ENCODE peak calls at places on chromosomes 4 and X, in five cellular contexts. One of them, this sample, is unnamed.

GRCh38 chr4:2247128-2248043 is 5.5 kb upstream of the HAUS3 start:
- DNase-seq in endodermal cell: peak
- DNase-seq in hepatocyte: peak
- DNase-seq in AG04450: no peak
- DNase-seq in astrocyte of the cerebellum: no peak
- DNase-seq in this sample: no peak

GRCh38 chrX:13085533-13085932 is 41.1 kb upstream of the FAM9C start:
- DNase-seq in endodermal cell: no peak
- DNase-seq in hepatocyte: no peak
- DNase-seq in AG04450: no peak
- DNase-seq in astrocyte of the cerebellum: no peak
- DNase-seq in this sample: no peak

GRCh38 chrX:118507766-118508165 is 12.2 kb downstream of the DOCK11 start:
- DNase-seq in endodermal cell: no peak
- DNase-seq in hepatocyte: no peak
- DNase-seq in AG04450: no peak
- DNase-seq in astrocyte of the cerebellum: no peak
- DNase-seq in this sample: no peak

GRCh38 chr4:177100307-177100706 is 209.4 kb upstream of the NEIL3 start:
- DNase-seq in endodermal cell: no peak
- DNase-seq in hepatocyte: no peak
- DNase-seq in AG04450: no peak
- DNase-seq in astrocyte of the cerebellum: no peak
- DNase-seq in this sample: no peak

GRCh38 chrX:16002185-16002584 is 121.2 kb upstream of the GRPR start:
- DNase-seq in endodermal cell: no peak
- DNase-seq in hepatocyte: no peak
- DNase-seq in AG04450: no peak
- DNase-seq in astrocyte of the cerebellum: no peak
- DNase-seq in this sample: no peak

GRCh38 chr4:70619288-70619687 is 9.3 kb upstream of the ENAM start:
- DNase-seq in endodermal cell: no peak
- DNase-seq in hepatocyte: no peak
- DNase-seq in AG04450: no peak
- DNase-seq in astrocyte of the cerebellum: no peak
- DNase-seq in this sample: no peak

GRCh38 chrX:147072747-147073146 is 258.2 kb upstream of the CXorf51A start:
- DNase-seq in endodermal cell: no peak
- DNase-seq in hepatocyte: no peak
- DNase-seq in AG04450: no peak
- DNase-seq in astrocyte of the cerebellum: no peak
- DNase-seq in this sample: no peak

GRCh38 chrX:63686878-63687714 is 97.9 kb downstream of the ARHGEF9 start:
- DNase-seq in endodermal cell: peak
- DNase-seq in hepatocyte: peak
- DNase-seq in AG04450: peak
- DNase-seq in astrocyte of the cerebellum: peak
- DNase-seq in this sample: peak

GRCh38 chr4:45550766-45551366 is 573.0 kb downstream of the GABRG1 start:
- DNase-seq in endodermal cell: no peak
- DNase-seq in hepatocyte: no peak
- DNase-seq in AG04450: no peak
- DNase-seq in astrocyte of the cerebellum: no peak
- DNase-seq in this sample: no peak

GRCh38 chrX:124098089-124098488 is 136.6 kb downstream of the STAG2 start:
- DNase-seq in endodermal cell: no peak
- DNase-seq in hepatocyte: peak
- DNase-seq in AG04450: peak
- DNase-seq in astrocyte of the cerebellum: peak
- DNase-seq in this sample: peak

GRCh38 chr4:164648151-164648848 is 105.6 kb upstream of the SMIM31 start:
- DNase-seq in endodermal cell: no peak
- DNase-seq in hepatocyte: no peak
- DNase-seq in AG04450: no peak
- DNase-seq in astrocyte of the cerebellum: peak
- DNase-seq in this sample: no peak

GRCh38 chr4:31539279-31540074 is 819.3 kb downstream of the PCDH7 start:
- DNase-seq in endodermal cell: no peak
- DNase-seq in hepatocyte: no peak
- DNase-seq in AG04450: no peak
- DNase-seq in astrocyte of the cerebellum: peak
- DNase-seq in this sample: no peak

GRCh38 chr4:40395908-40396806 is 61.0 kb downstream of the CHRNA9 start:
- DNase-seq in endodermal cell: peak
- DNase-seq in hepatocyte: peak
- DNase-seq in AG04450: no peak
- DNase-seq in astrocyte of the cerebellum: peak
- DNase-seq in this sample: no peak

GRCh38 chrX:153651540-153652079 is 4.6 kb downstream of the DUSP9 start:
- DNase-seq in endodermal cell: peak
- DNase-seq in hepatocyte: no peak
- DNase-seq in AG04450: no peak
- DNase-seq in astrocyte of the cerebellum: no peak
- DNase-seq in this sample: no peak

GRCh38 chrX:153158319-153158718 is 20.8 kb upstream of the MAGEA1 start:
- DNase-seq in endodermal cell: no peak
- DNase-seq in hepatocyte: no peak
- DNase-seq in AG04450: no peak
- DNase-seq in astrocyte of the cerebellum: no peak
- DNase-seq in this sample: no peak

GRCh38 chrX:16882702-16883486 is 12.7 kb upstream of the RBBP7 start:
- DNase-seq in endodermal cell: peak
- DNase-seq in hepatocyte: peak
- DNase-seq in AG04450: no peak
- DNase-seq in astrocyte of the cerebellum: peak
- DNase-seq in this sample: peak

DNA sequence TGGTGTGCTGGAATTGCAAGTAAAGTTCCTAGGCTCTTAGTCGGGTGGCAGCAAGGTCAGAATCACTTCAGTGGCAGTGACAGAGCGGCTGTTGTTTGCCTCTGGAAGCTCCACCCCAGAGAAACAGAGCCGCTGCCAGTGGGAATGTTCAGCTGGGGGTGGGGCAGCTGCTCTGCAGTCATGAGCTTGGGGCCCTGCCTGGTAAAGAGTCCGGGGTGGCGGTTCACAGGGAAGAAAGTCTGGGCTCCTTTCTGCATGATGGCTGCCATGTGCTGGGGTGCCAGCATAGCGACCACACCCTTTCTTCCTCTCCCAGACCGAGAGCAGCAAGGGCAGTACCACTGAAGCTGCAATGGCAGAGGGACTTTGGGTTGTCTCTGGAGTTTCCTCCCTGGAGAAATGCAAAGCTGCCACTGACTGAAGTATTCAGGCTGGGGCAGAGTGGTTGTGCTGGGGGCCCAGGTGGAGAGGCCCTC is 108.8 kb upstream of the CENPE start:
- DNase-seq in endodermal cell: peak
- DNase-seq in hepatocyte: peak
- DNase-seq in AG04450: no peak
- DNase-seq in astrocyte of the cerebellum: no peak
- DNase-seq in this sample: no peak
- H3K4me3 ChIP-seq in endodermal cell: no peak
- H3K4me3 ChIP-seq in hepatocyte: no peak
- H3K4me3 ChIP-seq in AG04450: no peak
- H3K4me3 ChIP-seq in astrocyte of the cerebellum: no peak
- H3K4me3 ChIP-seq in this sample: no peak

GRCh38 chr4:48033825-48034413 is 17.3 kb downstream of the NIPAL1 start:
- DNase-seq in endodermal cell: peak
- DNase-seq in hepatocyte: peak
- DNase-seq in AG04450: no peak
- DNase-seq in astrocyte of the cerebellum: no peak
- DNase-seq in this sample: no peak
- TF ChIP-seq CTCF in endodermal cell: peak
- TF ChIP-seq CTCF in hepatocyte: peak
- TF ChIP-seq CTCF in AG04450: peak
- TF ChIP-seq CTCF in astrocyte of the cerebellum: peak
- TF ChIP-seq CTCF in this sample: peak

DNA sequence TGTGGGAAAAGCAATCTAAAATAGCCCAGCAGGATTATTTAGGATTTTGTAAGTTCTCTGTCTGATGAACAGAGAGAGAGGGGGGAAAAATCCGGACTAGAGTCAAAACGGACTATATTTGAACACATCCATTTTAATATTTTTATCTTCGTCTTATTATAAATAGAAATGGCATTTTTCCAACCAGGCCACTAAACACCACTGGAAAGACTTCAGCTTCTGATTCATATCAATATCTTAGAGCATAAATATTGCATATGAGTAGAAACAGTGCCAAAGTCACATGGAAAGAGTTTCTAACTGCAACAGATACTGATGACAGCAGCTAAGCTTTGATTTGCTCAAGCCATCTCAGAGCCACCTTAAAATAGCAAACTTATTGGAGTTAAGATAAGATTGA is 479 bp downstream of the PPARGC1A start:
- DNase-seq in endodermal cell: no peak
- DNase-seq in hepatocyte: no peak
- DNase-seq in AG04450: no peak
- DNase-seq in astrocyte of the cerebellum: no peak
- DNase-seq in this sample: no peak
- H3K4me3 ChIP-seq in endodermal cell: peak
- H3K4me3 ChIP-seq in hepatocyte: peak
- H3K4me3 ChIP-seq in AG04450: peak
- H3K4me3 ChIP-seq in astrocyte of the cerebellum: peak
- H3K4me3 ChIP-seq in this sample: peak

GRCh38 chr4:169491211-169491610 is 121.2 kb downstream of the NEK1 start:
- DNase-seq in endodermal cell: no peak
- DNase-seq in hepatocyte: no peak
- DNase-seq in AG04450: no peak
- DNase-seq in astrocyte of the cerebellum: no peak
- DNase-seq in this sample: no peak

GRCh38 chr4:169492436-169493163 is 119.8 kb downstream of the NEK1 start:
- DNase-seq in endodermal cell: peak
- DNase-seq in hepatocyte: peak
- DNase-seq in AG04450: no peak
- DNase-seq in astrocyte of the cerebellum: peak
- DNase-seq in this sample: peak

DNA sequence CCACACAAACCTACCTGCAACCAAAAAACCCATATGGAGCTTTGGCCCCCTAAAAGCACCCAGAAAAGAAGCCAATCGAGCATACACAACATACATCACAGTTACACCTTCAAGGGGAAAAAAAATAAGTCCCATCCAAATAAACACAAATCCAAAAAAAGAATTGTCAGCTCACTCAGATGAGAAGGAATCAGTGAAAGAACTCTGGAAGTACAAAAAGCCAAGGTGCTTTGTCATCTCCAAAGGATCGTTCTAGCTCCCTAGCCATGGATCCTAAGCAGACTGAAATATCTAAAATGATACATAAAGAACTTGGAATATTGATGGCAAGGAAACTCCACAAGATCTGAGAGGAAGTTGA is 119.2 kb downstream of the NEK1 start:
- DNase-seq in endodermal cell: no peak
- DNase-seq in hepatocyte: no peak
- DNase-seq in AG04450: no peak
- DNase-seq in astrocyte of the cerebellum: no peak
- DNase-seq in this sample: no peak
- TF ChIP-seq CTCF in endodermal cell: no peak
- TF ChIP-seq CTCF in hepatocyte: no peak
- TF ChIP-seq CTCF in AG04450: no peak
- TF ChIP-seq CTCF in astrocyte of the cerebellum: no peak
- TF ChIP-seq CTCF in this sample: no peak

DNA sequence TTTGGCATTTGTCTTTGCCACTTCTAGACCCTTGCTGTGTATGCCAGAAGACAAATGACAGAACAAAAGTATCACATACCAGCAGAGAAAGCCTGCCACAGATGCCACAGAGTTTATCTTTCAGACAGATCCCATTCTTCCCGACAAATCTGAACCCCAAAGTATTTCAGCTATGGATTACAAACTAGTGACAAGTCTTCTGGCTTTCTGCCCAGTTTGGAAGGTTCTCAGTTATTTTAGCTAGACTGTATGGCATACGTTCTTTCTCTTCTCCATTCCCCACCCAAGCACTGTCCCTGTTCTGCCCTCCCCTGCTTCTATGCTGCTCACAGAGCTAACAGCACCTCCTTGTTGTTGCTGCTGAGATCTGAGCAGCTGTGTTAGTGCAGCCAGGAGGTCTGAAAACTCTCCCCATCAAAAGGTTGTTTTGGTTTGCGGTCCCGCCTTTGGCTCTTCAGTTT is 236.7 kb downstream of the FRAS1 start:
- DNase-seq in endodermal cell: no peak
- DNase-seq in hepatocyte: no peak
- DNase-seq in AG04450: peak
- DNase-seq in astrocyte of the cerebellum: peak
- DNase-seq in this sample: peak
- H3K4me3 ChIP-seq in endodermal cell: no peak
- H3K4me3 ChIP-seq in hepatocyte: no peak
- H3K4me3 ChIP-seq in AG04450: no peak
- H3K4me3 ChIP-seq in astrocyte of the cerebellum: no peak
- H3K4me3 ChIP-seq in this sample: no peak

GRCh38 chr4:64705989-64706388 is 296.7 kb upstream of the TECRL start:
- DNase-seq in endodermal cell: no peak
- DNase-seq in hepatocyte: no peak
- DNase-seq in AG04450: no peak
- DNase-seq in astrocyte of the cerebellum: no peak
- DNase-seq in this sample: no peak
- TF ChIP-seq CTCF in endodermal cell: no peak
- TF ChIP-seq CTCF in hepatocyte: no peak
- TF ChIP-seq CTCF in AG04450: no peak
- TF ChIP-seq CTCF in astrocyte of the cerebellum: no peak
- TF ChIP-seq CTCF in this sample: no peak